ENCODE peak calls at places on chromosomes 12 and 14, in nine cellular contexts. T, X, W, J, C, S, Q, N and E are unnamed samples.
A peak's percentile ranks its signal among the peaks of the same experiment; 100 is the strongest.

GRCh38 chr12:16385779-16386646 is 38.6 kb downstream of the MGST1 start:
- DNase-seq in T (no peak), X (peak; percentile 23), W (no peak), J (peak; percentile 77), C (peak; percentile 41), S (peak; percentile 70), Q (peak; percentile 56), N (no peak), E (peak; percentile 63)

GRCh38 chr14:31206536-31207286 is 882 bp downstream of the HECTD1 start:
- DNase-seq in T (no peak), X (peak; percentile 47), W (no peak), J (peak; percentile 49), C (no peak), S (no peak), Q (peak; percentile 50), N (peak; percentile 66), E (peak; percentile 44)

GRCh38 chr12:3202734-3203446 is 125.7 kb downstream of the TSPAN9 start:
- DNase-seq in T (peak; percentile 72), X (peak; percentile 39), W (peak; percentile 78), J (peak; percentile 54), C (no peak), S (peak; percentile 34), Q (peak; percentile 57), N (no peak), E (peak; percentile 75)

GRCh38 chr12:131192951-131193350 is 239.2 kb downstream of the ADGRD1 start:
- DNase-seq in T (no peak), X (no peak), W (no peak), J (no peak), C (no peak), S (no peak), Q (no peak), N (no peak), E (no peak)

GRCh38 chr14:61571931-61572330 is 123.4 kb upstream of the HIF1A start:
- DNase-seq in T (no peak), X (no peak), W (no peak), J (no peak), C (no peak), S (no peak), Q (no peak), N (no peak), E (no peak)

GRCh38 chr12:109735825-109736551 is 22.4 kb downstream of the FAM222A start:
- DNase-seq in T (peak; percentile 41), X (peak; percentile 4), W (peak; percentile 61), J (no peak), C (no peak), S (no peak), Q (peak; percentile 9), N (peak; percentile 17), E (peak; percentile 46)

GRCh38 chr12:7959278-7960063 is 23.5 kb upstream of the SLC2A3 start:
- DNase-seq in T (no peak), X (peak; percentile 41), W (no peak), J (peak; percentile 44), C (no peak), S (no peak), Q (no peak), N (no peak), E (no peak)

GRCh38 chr14:92589213-92589852 is 75.8 kb downstream of the RIN3 start:
- DNase-seq in T (no peak), X (no peak), W (no peak), J (peak; percentile 62), C (no peak), S (peak; percentile 52), Q (no peak), N (no peak), E (no peak)

DNA sequence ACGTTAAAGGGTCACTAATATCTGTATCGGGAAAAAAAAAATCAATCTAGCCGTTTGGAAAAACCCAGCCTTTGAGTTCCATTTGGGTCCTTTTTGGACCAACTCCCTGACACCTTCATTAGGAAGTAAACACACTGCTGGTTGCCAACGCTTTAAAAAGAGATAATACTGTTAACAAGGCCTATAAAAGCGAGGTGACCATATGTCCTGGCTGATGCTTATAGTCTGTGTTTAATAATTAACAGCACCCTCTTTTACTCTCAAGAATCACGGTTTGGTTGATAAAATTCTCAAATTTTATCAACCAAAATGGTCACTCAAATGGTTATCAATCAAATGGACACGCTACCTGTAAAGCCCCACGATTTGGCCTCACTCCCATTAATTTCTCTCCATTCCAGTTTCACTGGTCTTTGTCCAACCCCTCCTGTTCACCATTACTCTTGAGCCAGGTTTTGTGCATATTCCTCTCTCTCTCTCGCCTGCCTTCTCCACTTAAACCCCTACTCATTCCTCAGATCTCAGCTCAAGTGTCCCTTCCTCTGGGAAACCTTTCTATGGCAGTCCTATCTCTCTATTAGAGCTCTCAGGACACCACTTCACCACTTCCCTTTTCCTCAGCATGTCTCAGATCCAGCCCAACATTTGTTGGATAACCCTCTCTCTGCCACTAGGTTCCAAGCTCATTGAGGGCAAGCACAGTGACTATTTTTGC is 9.5 kb downstream of the BTG1 start:
- DNase-seq in T (no peak), X (no peak), W (no peak), J (peak; percentile 64), C (no peak), S (no peak), Q (peak; percentile 36), N (no peak), E (no peak)
- H3K4me3 ChIP-seq in T (peak overlapping the region; percentile 66), X (no peak overlapping the region), W (no peak overlapping the region), J (no peak overlapping the region), C (no peak overlapping the region), S (no peak overlapping the region), Q (no peak overlapping the region), N (no peak overlapping the region), E (no peak overlapping the region)

GRCh38 chr12:52566847-52567291 is 6.8 kb downstream of the KRT74 start:
- DNase-seq in T (no peak), X (no peak), W (peak; percentile 72), J (peak; percentile 74), C (no peak), S (no peak), Q (peak; percentile 12), N (no peak), E (no peak)

GRCh38 chr12:52559979-52560378 is 7.0 kb upstream of the KRT71 start:
- DNase-seq in T (no peak), X (no peak), W (no peak), J (no peak), C (no peak), S (no peak), Q (no peak), N (no peak), E (no peak)

GRCh38 chr12:52557481-52557880 is 4.5 kb upstream of the KRT71 start:
- DNase-seq in T (no peak), X (no peak), W (no peak), J (no peak), C (no peak), S (no peak), Q (no peak), N (no peak), E (no peak)

GRCh38 chr12:52564582-52564981 is 9.1 kb downstream of the KRT74 start:
- DNase-seq in T (no peak), X (no peak), W (no peak), J (no peak), C (no peak), S (no peak), Q (no peak), N (no peak), E (no peak)

GRCh38 chr12:52561880-52562449 is 9.0 kb upstream of the KRT71 start:
- DNase-seq in T (no peak), X (no peak), W (no peak), J (no peak), C (no peak), S (no peak), Q (no peak), N (no peak), E (no peak)
- TF ChIP-seq CTCF in T (peak; percentile 33), X (peak; percentile 36), W (no peak), J (peak; percentile 45), C (no peak), S (no peak), Q (no peak), N (no peak), E (no peak)

GRCh38 chr12:126907900-126908764 is 1358.8 kb upstream of the TMEM132C start:
- DNase-seq in T (no peak), X (no peak), W (no peak), J (no peak), C (no peak), S (no peak), Q (no peak), N (no peak), E (no peak)

GRCh38 chr12:126905752-126906151 is 1361.2 kb upstream of the TMEM132C start:
- DNase-seq in T (no peak), X (no peak), W (no peak), J (no peak), C (no peak), S (no peak), Q (no peak), N (no peak), E (no peak)

GRCh38 chr12:126912111-126912510 is 1354.9 kb upstream of the TMEM132C start:
- DNase-seq in T (no peak), X (no peak), W (no peak), J (no peak), C (no peak), S (no peak), Q (no peak), N (no peak), E (no peak)

GRCh38 chr12:126910570-126910969 is 1356.4 kb upstream of the TMEM132C start:
- DNase-seq in T (no peak), X (no peak), W (no peak), J (no peak), C (no peak), S (no peak), Q (no peak), N (no peak), E (no peak)

DNA sequence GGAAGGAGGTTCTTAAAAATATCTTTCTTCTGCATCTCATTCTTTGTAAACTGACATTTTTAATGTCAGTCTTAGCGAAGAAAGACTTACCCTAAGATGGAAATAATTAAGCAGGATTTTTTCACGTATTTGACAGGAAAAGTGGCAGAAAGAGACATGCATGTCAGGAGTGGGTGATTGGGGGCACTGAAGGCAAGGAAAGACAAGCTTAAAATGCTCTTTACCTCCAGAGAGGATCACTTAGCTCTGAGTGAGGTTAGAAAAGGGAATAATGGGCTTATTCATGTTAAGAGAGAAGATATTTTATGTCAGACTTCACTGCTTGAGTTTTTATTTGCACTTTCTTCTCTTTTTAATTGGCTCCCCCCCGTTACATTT is 1358.2 kb upstream of the TMEM132C start:
- DNase-seq in T (no peak), X (no peak), W (no peak), J (no peak), C (no peak), S (no peak), Q (no peak), N (no peak), E (no peak)
- H3K4me3 ChIP-seq in T (no peak overlapping the region), X (no peak overlapping the region), W (no peak overlapping the region), J (no peak overlapping the region), C (no peak overlapping the region), S (no peak overlapping the region), Q (no peak overlapping the region), N (no peak overlapping the region), E (no peak overlapping the region)

DNA sequence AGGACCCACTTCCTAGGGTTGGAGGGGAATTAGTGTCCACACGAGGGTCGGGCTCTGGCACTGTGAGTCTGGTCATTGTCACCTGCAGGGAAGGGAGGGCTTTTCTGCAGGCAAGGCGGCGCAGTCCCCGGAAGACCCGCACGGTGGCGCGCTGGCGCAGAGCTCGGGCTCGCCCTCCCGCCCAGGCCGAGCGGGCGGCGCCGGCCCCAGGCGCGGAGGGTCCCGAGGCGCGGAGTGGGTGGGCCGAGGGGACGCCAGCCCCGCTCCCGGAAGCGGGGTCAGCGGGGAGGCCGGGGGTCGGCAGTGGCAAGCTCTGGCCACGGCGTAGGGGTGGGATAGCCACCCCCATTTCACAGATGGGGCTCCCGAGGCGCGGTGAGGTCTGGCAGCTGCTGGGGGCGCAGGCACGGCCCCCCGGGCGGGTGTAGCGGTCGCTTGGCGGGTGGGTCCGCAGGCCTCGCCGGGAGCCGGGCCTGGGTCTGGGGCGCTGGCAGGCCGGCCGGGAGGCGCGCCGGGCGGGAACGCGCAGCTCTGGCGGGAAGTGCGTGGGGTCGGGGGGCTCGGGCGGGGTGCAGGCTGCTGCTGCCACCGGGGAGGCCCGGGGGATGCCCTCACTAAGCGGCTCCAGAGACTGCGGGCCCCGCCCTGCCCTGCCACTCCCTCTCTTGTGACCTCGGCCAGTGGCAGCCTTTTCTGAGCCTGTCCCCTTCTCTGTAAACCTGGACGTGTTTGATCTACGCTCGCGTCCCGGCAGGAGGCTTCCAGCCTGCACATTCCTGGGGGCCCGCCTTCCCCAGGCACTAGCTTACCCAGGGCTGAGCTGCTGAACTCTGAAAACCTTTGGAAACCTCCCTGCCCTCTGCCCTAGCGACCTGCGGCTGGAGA is 46.1 kb downstream of the CYP46A1 start:
- DNase-seq in T (peak; percentile 64), X (peak; percentile 68), W (peak; percentile 80), J (peak; percentile 87), C (no peak), S (peak; percentile 19), Q (peak; percentile 81), N (no peak), E (peak; percentile 77)
- TF ChIP-seq CTCF in T (peak; percentile 34), X (peak; percentile 62), W (peak; percentile 87), J (peak; percentile 72), C (peak; percentile 75), S (peak; percentile 91), Q (peak; percentile 84), N (peak; percentile 86), E (peak; percentile 58)